ENCODE peak calls at places on chromosomes 2 and 18, in six cellular contexts. One of them, this sample, is unnamed.

GRCh38 chr2:35454966-35455638 is 900.5 kb upstream of the CRIM1 start:
- DNase-seq in astrocyte of the spinal cord: peak
- DNase-seq in foreskin fibroblast: no peak
- DNase-seq in fibroblast of the aortic adventitia: no peak
- DNase-seq in ascending aorta: no peak
- DNase-seq in Peyer's patch: no peak
- DNase-seq in this sample: no peak

GRCh38 chr2:8488001-8488738 is 193.7 kb upstream of the ID2 start:
- DNase-seq in Peyer's patch: no peak
- DNase-seq in fibroblast of the aortic adventitia: no peak
- DNase-seq in foreskin fibroblast: no peak
- DNase-seq in ascending aorta: no peak
- DNase-seq in astrocyte of the spinal cord: peak
- DNase-seq in this sample: peak

GRCh38 chr2:224952942-224953657 is 89.2 kb downstream of the DOCK10 start:
- DNase-seq in fibroblast of the aortic adventitia: no peak
- DNase-seq in foreskin fibroblast: no peak
- DNase-seq in Peyer's patch: no peak
- DNase-seq in ascending aorta: no peak
- DNase-seq in astrocyte of the spinal cord: no peak
- DNase-seq in this sample: no peak

GRCh38 chr18:48902023-48902855 is 48.5 kb downstream of the SMAD7 start:
- DNase-seq in astrocyte of the spinal cord: peak
- DNase-seq in fibroblast of the aortic adventitia: peak
- DNase-seq in foreskin fibroblast: peak
- DNase-seq in Peyer's patch: peak
- DNase-seq in ascending aorta: peak
- DNase-seq in this sample: peak

GRCh38 chr18:47427951-47428350 is 176.5 kb upstream of the SKOR2 start:
- DNase-seq in fibroblast of the aortic adventitia: no peak
- DNase-seq in foreskin fibroblast: no peak
- DNase-seq in Peyer's patch: no peak
- DNase-seq in astrocyte of the spinal cord: no peak
- DNase-seq in ascending aorta: no peak
- DNase-seq in this sample: no peak

GRCh38 chr2:201366166-201366565 is 9.0 kb upstream of the FLACC1 start:
- DNase-seq in astrocyte of the spinal cord: peak
- DNase-seq in foreskin fibroblast: no peak
- DNase-seq in fibroblast of the aortic adventitia: no peak
- DNase-seq in Peyer's patch: no peak
- DNase-seq in ascending aorta: no peak
- DNase-seq in this sample: no peak

GRCh38 chr2:42918041-42918440 is 125.7 kb upstream of the HAAO start:
- DNase-seq in fibroblast of the aortic adventitia: no peak
- DNase-seq in ascending aorta: no peak
- DNase-seq in foreskin fibroblast: no peak
- DNase-seq in Peyer's patch: no peak
- DNase-seq in astrocyte of the spinal cord: no peak
- DNase-seq in this sample: no peak

GRCh38 chr18:13256444-13257305 is 38.1 kb downstream of the LDLRAD4 start:
- DNase-seq in ascending aorta: peak
- DNase-seq in astrocyte of the spinal cord: no peak
- DNase-seq in Peyer's patch: no peak
- DNase-seq in foreskin fibroblast: no peak
- DNase-seq in fibroblast of the aortic adventitia: no peak
- DNase-seq in this sample: no peak

GRCh38 chr2:148829618-148830017 is 45.4 kb upstream of the KIF5C start:
- DNase-seq in astrocyte of the spinal cord: no peak
- DNase-seq in fibroblast of the aortic adventitia: no peak
- DNase-seq in foreskin fibroblast: no peak
- DNase-seq in ascending aorta: no peak
- DNase-seq in Peyer's patch: no peak
- DNase-seq in this sample: no peak

GRCh38 chr2:233793465-233794127 is 15.5 kb downstream of the MROH2A start:
- DNase-seq in Peyer's patch: no peak
- DNase-seq in astrocyte of the spinal cord: no peak
- DNase-seq in fibroblast of the aortic adventitia: no peak
- DNase-seq in ascending aorta: no peak
- DNase-seq in foreskin fibroblast: no peak
- DNase-seq in this sample: no peak

GRCh38 chr2:150286730-150287362 is 200.6 kb downstream of the RND3 start:
- DNase-seq in foreskin fibroblast: no peak
- DNase-seq in astrocyte of the spinal cord: no peak
- DNase-seq in Peyer's patch: no peak
- DNase-seq in ascending aorta: no peak
- DNase-seq in fibroblast of the aortic adventitia: peak
- DNase-seq in this sample: no peak

GRCh38 chr18:55489742-55490055 is 98.3 kb downstream of the TCF4 start:
- DNase-seq in astrocyte of the spinal cord: no peak
- DNase-seq in Peyer's patch: no peak
- DNase-seq in ascending aorta: no peak
- DNase-seq in foreskin fibroblast: no peak
- DNase-seq in fibroblast of the aortic adventitia: no peak
- DNase-seq in this sample: no peak

GRCh38 chr18:45320724-45321123 is 294.6 kb upstream of the SLC14A2 start:
- DNase-seq in fibroblast of the aortic adventitia: peak
- DNase-seq in foreskin fibroblast: no peak
- DNase-seq in ascending aorta: no peak
- DNase-seq in astrocyte of the spinal cord: peak
- DNase-seq in Peyer's patch: no peak
- DNase-seq in this sample: no peak

GRCh38 chr18:45838302-45839070 is 13.0 kb downstream of the SIGLEC15 start:
- DNase-seq in astrocyte of the spinal cord: no peak
- DNase-seq in fibroblast of the aortic adventitia: no peak
- DNase-seq in foreskin fibroblast: no peak
- DNase-seq in Peyer's patch: peak
- DNase-seq in ascending aorta: no peak
- DNase-seq in this sample: no peak

GRCh38 chr18:27315001-27315400 is 129.9 kb upstream of the CHST9 start:
- DNase-seq in ascending aorta: no peak
- DNase-seq in astrocyte of the spinal cord: peak
- DNase-seq in foreskin fibroblast: no peak
- DNase-seq in fibroblast of the aortic adventitia: no peak
- DNase-seq in Peyer's patch: no peak
- DNase-seq in this sample: peak

GRCh38 chr2:137929504-137929886 is 34.8 kb upstream of the HNMT start:
- DNase-seq in foreskin fibroblast: no peak
- DNase-seq in fibroblast of the aortic adventitia: no peak
- DNase-seq in astrocyte of the spinal cord: no peak
- DNase-seq in ascending aorta: no peak
- DNase-seq in Peyer's patch: no peak
- DNase-seq in this sample: no peak

GRCh38 chr2:149004836-149005235 is 33.7 kb upstream of the LYPD6B start:
- DNase-seq in Peyer's patch: no peak
- DNase-seq in astrocyte of the spinal cord: peak
- DNase-seq in fibroblast of the aortic adventitia: no peak
- DNase-seq in ascending aorta: no peak
- DNase-seq in foreskin fibroblast: no peak
- DNase-seq in this sample: no peak

GRCh38 chr2:217959723-217960122 is 43.1 kb downstream of the TNS1 start:
- DNase-seq in astrocyte of the spinal cord: no peak
- DNase-seq in ascending aorta: peak
- DNase-seq in Peyer's patch: peak
- DNase-seq in foreskin fibroblast: no peak
- DNase-seq in fibroblast of the aortic adventitia: no peak
- DNase-seq in this sample: peak

GRCh38 chr2:120715356-120715755 is 20.3 kb upstream of the GLI2 start:
- DNase-seq in Peyer's patch: peak
- DNase-seq in fibroblast of the aortic adventitia: no peak
- DNase-seq in ascending aorta: no peak
- DNase-seq in astrocyte of the spinal cord: no peak
- DNase-seq in foreskin fibroblast: no peak
- DNase-seq in this sample: no peak

GRCh38 chr2:178692845-178693244 is 114.4 kb downstream of the TTN start:
- DNase-seq in ascending aorta: no peak
- DNase-seq in foreskin fibroblast: no peak
- DNase-seq in fibroblast of the aortic adventitia: no peak
- DNase-seq in Peyer's patch: no peak
- DNase-seq in astrocyte of the spinal cord: no peak
- DNase-seq in this sample: no peak

GRCh38 chr2:101116841-101117552 is 34.2 kb downstream of the TBC1D8 start:
- DNase-seq in foreskin fibroblast: no peak
- DNase-seq in fibroblast of the aortic adventitia: no peak
- DNase-seq in ascending aorta: no peak
- DNase-seq in astrocyte of the spinal cord: no peak
- DNase-seq in Peyer's patch: no peak
- DNase-seq in this sample: no peak
- H3K4me3 ChIP-seq in foreskin fibroblast: no peak
- H3K4me3 ChIP-seq in fibroblast of the aortic adventitia: no peak
- H3K4me3 ChIP-seq in ascending aorta: no peak
- H3K4me3 ChIP-seq in astrocyte of the spinal cord: no peak
- H3K4me3 ChIP-seq in Peyer's patch: no peak
- H3K4me3 ChIP-seq in this sample: no peak

GRCh38 chr2:102792538-102793208 is 30.8 kb downstream of the TMEM182 start:
- DNase-seq in foreskin fibroblast: no peak
- DNase-seq in ascending aorta: no peak
- DNase-seq in Peyer's patch: no peak
- DNase-seq in astrocyte of the spinal cord: no peak
- DNase-seq in fibroblast of the aortic adventitia: no peak
- DNase-seq in this sample: no peak
- TF ChIP-seq CTCF in foreskin fibroblast: no peak
- TF ChIP-seq CTCF in ascending aorta: no peak
- TF ChIP-seq CTCF in Peyer's patch: no peak
- TF ChIP-seq CTCF in astrocyte of the spinal cord: no peak
- TF ChIP-seq CTCF in fibroblast of the aortic adventitia: no peak
- TF ChIP-seq CTCF in this sample: no peak

GRCh38 chr2:226797289-226797988 is 2.2 kb downstream of the IRS1 start:
- DNase-seq in astrocyte of the spinal cord: peak
- DNase-seq in ascending aorta: peak
- DNase-seq in foreskin fibroblast: peak
- DNase-seq in Peyer's patch: peak
- DNase-seq in fibroblast of the aortic adventitia: no peak
- DNase-seq in this sample: no peak
- H3K4me3 ChIP-seq in astrocyte of the spinal cord: peak
- H3K4me3 ChIP-seq in ascending aorta: peak
- H3K4me3 ChIP-seq in foreskin fibroblast: peak
- H3K4me3 ChIP-seq in Peyer's patch: peak
- H3K4me3 ChIP-seq in fibroblast of the aortic adventitia: peak
- H3K4me3 ChIP-seq in this sample: peak

DNA sequence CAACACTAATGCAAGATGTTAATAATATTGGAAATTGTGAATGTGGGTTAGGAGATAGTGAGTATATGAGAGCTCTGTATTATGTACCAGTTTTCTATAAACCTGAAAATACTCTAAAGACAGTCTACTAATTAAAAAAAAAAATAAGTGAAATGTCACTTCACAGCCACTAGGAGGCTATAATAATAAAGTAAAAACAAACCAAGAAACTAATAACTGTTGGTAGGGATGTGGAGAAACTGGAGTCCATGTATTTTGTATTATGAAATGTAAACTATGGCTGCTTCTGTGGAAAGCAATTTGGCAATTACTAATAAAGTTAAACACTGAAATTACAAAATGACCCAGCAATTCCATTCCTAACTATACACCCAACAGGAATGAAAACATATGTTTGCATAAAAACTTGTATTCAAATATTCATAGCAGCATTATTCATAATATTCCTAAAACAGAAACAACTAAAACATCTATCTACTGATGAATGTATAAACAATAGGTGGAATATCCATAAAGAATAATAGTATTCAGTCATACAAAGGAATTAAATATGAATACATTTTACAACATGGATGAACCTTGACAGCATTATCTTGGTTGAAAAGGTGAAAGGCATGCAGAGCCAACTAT is 36.2 kb downstream of the CCDC178 start:
- DNase-seq in foreskin fibroblast: no peak
- DNase-seq in fibroblast of the aortic adventitia: no peak
- DNase-seq in Peyer's patch: no peak
- DNase-seq in ascending aorta: no peak
- DNase-seq in astrocyte of the spinal cord: no peak
- DNase-seq in this sample: peak
- TF ChIP-seq CTCF in foreskin fibroblast: no peak
- TF ChIP-seq CTCF in fibroblast of the aortic adventitia: peak
- TF ChIP-seq CTCF in Peyer's patch: no peak
- TF ChIP-seq CTCF in ascending aorta: no peak
- TF ChIP-seq CTCF in astrocyte of the spinal cord: peak
- TF ChIP-seq CTCF in this sample: peak

DNA sequence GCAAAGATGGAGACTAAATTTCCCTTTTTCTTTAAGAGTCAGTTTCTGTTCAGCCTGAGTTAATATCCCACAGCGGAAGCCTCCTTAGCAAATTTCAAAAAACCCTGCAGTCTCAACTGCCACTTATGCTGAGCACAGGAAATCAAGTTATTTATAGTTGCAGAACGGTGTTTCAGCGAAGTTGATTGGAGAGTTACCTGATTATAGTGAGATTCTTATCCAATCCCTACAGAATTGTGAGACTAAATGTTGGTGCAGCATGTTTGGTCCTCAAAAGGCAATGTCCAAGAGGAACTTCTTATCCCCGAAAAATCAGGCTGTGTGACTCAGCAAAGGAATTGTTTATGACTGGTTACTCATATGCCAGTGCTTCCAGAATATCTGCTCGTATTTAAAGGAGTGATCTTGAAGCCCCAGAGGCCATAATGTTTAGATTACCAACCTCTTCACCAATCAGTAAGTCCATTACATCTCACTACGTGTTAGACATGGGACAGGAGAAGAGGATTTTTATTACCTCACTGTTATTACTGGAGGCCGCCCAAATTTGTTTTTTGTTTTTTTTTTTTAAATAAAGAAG is 67.9 kb downstream of the LRRFIP1 start:
- DNase-seq in astrocyte of the spinal cord: peak
- DNase-seq in ascending aorta: peak
- DNase-seq in foreskin fibroblast: peak
- DNase-seq in fibroblast of the aortic adventitia: peak
- DNase-seq in Peyer's patch: no peak
- DNase-seq in this sample: peak
- H3K4me3 ChIP-seq in astrocyte of the spinal cord: no peak
- H3K4me3 ChIP-seq in ascending aorta: peak
- H3K4me3 ChIP-seq in foreskin fibroblast: peak
- H3K4me3 ChIP-seq in fibroblast of the aortic adventitia: peak
- H3K4me3 ChIP-seq in Peyer's patch: peak
- H3K4me3 ChIP-seq in this sample: peak

This sample was measured in fibroblast of pulmonary artery.